ENCODE peak calls at places on chromosomes 5 and 9, in eight cellular contexts. One of them, this sample, is unnamed.

GRCh38 chr9:132797861-132798659 is 80.0 kb downstream of the AK8 start:
- DNase-seq in NB4: no peak
- DNase-seq in aorta: no peak
- DNase-seq in HuH-7.5: no peak
- DNase-seq in cardiac fibroblast: peak
- DNase-seq in NCI-H82: no peak
- DNase-seq in T1000: no peak
- DNase-seq in GM12891: no peak
- DNase-seq in this sample: no peak

GRCh38 chr5:134609232-134609851 is 23.3 kb downstream of the SAR1B start:
- DNase-seq in NB4: no peak
- DNase-seq in aorta: no peak
- DNase-seq in HuH-7.5: no peak
- DNase-seq in cardiac fibroblast: no peak
- DNase-seq in NCI-H82: peak
- DNase-seq in T1000: no peak
- DNase-seq in GM12891: no peak
- DNase-seq in this sample: no peak

GRCh38 chr9:297104-297794 is 82.6 kb downstream of the DOCK8 start:
- DNase-seq in NB4: peak
- DNase-seq in aorta: peak
- DNase-seq in HuH-7.5: no peak
- DNase-seq in cardiac fibroblast: peak
- DNase-seq in NCI-H82: no peak
- DNase-seq in T1000: no peak
- DNase-seq in GM12891: peak
- DNase-seq in this sample: peak

GRCh38 chr9:122200960-122201635 is 27.7 kb downstream of the LHX6 start:
- DNase-seq in NB4: no peak
- DNase-seq in aorta: no peak
- DNase-seq in HuH-7.5: no peak
- DNase-seq in cardiac fibroblast: peak
- DNase-seq in NCI-H82: no peak
- DNase-seq in T1000: peak
- DNase-seq in GM12891: no peak
- DNase-seq in this sample: no peak

GRCh38 chr9:75360258-75360657 is 271.9 kb downstream of the OSTF1 start:
- DNase-seq in NB4: no peak
- DNase-seq in aorta: no peak
- DNase-seq in HuH-7.5: no peak
- DNase-seq in cardiac fibroblast: no peak
- DNase-seq in NCI-H82: no peak
- DNase-seq in T1000: no peak
- DNase-seq in GM12891: no peak
- DNase-seq in this sample: no peak

GRCh38 chr5:54443264-54443663 is 12.2 kb upstream of the HSPB3 start:
- DNase-seq in NB4: peak
- DNase-seq in aorta: no peak
- DNase-seq in HuH-7.5: no peak
- DNase-seq in cardiac fibroblast: peak
- DNase-seq in NCI-H82: peak
- DNase-seq in T1000: no peak
- DNase-seq in GM12891: peak
- DNase-seq in this sample: peak

GRCh38 chr5:9437741-9438240 is 108.1 kb downstream of the SEMA5A start:
- DNase-seq in NB4: no peak
- DNase-seq in aorta: peak
- DNase-seq in HuH-7.5: no peak
- DNase-seq in cardiac fibroblast: peak
- DNase-seq in NCI-H82: no peak
- DNase-seq in T1000: no peak
- DNase-seq in GM12891: no peak
- DNase-seq in this sample: no peak

GRCh38 chr9:36543916-36544315 is 28.8 kb upstream of the MELK start:
- DNase-seq in NB4: no peak
- DNase-seq in aorta: peak
- DNase-seq in HuH-7.5: no peak
- DNase-seq in cardiac fibroblast: no peak
- DNase-seq in NCI-H82: no peak
- DNase-seq in T1000: no peak
- DNase-seq in GM12891: no peak
- DNase-seq in this sample: no peak

GRCh38 chr5:36370073-36370472 is 68.4 kb upstream of the RANBP3L start:
- DNase-seq in NB4: no peak
- DNase-seq in aorta: no peak
- DNase-seq in HuH-7.5: no peak
- DNase-seq in cardiac fibroblast: no peak
- DNase-seq in NCI-H82: no peak
- DNase-seq in T1000: no peak
- DNase-seq in GM12891: no peak
- DNase-seq in this sample: no peak

GRCh38 chr9:16118090-16118489 is 565.2 kb downstream of the CCDC171 start:
- DNase-seq in NB4: no peak
- DNase-seq in aorta: no peak
- DNase-seq in HuH-7.5: no peak
- DNase-seq in cardiac fibroblast: no peak
- DNase-seq in NCI-H82: no peak
- DNase-seq in T1000: no peak
- DNase-seq in GM12891: no peak
- DNase-seq in this sample: no peak

GRCh38 chr5:117013280-117013877 is 438.8 kb upstream of the SEMA6A start:
- DNase-seq in NB4: no peak
- DNase-seq in aorta: no peak
- DNase-seq in HuH-7.5: no peak
- DNase-seq in cardiac fibroblast: no peak
- DNase-seq in NCI-H82: no peak
- DNase-seq in T1000: no peak
- DNase-seq in GM12891: no peak
- DNase-seq in this sample: no peak

GRCh38 chr9:113488071-113488470 is 24.5 kb downstream of the RGS3 start:
- DNase-seq in NB4: no peak
- DNase-seq in aorta: no peak
- DNase-seq in HuH-7.5: no peak
- DNase-seq in cardiac fibroblast: no peak
- DNase-seq in NCI-H82: no peak
- DNase-seq in T1000: no peak
- DNase-seq in GM12891: no peak
- DNase-seq in this sample: no peak

GRCh38 chr5:176517053-176517661 is 20.0 kb downstream of the RNF44 start:
- DNase-seq in NB4: peak
- DNase-seq in aorta: peak
- DNase-seq in HuH-7.5: no peak
- DNase-seq in cardiac fibroblast: no peak
- DNase-seq in NCI-H82: no peak
- DNase-seq in T1000: no peak
- DNase-seq in GM12891: no peak
- DNase-seq in this sample: no peak

This sample was measured in A549.